ENCODE peak calls at places on chromosome 9, in four cellular contexts. U, M, I and P are unnamed samples.

GRCh38 chr9:125296843-125297372 is 35.3 kb downstream of the GAPVD1 start:
- DNase-seq in M (no peak), U (peak; percentile 45), I (peak; percentile 95), P (no peak)

GRCh38 chr9:35907732-35908483 is 1.4 kb upstream of the SPAAR start:
- DNase-seq in M (peak; percentile 49), I (peak; percentile 62), U (peak; percentile 94), P (peak; percentile 89)

GRCh38 chr9:95736370-95736769 is 139.1 kb upstream of the ERCC6L2 start:
- DNase-seq in U (peak; percentile 16), I (no peak), M (no peak), P (no peak)

GRCh38 chr9:73151653-73152382 is at the start of gene ANXA1:
- DNase-seq in I (no peak), M (no peak), U (peak; percentile 75), P (peak; percentile 77)

GRCh38 chr9:116154334-116154975 is 864 bp downstream of the PAPPA start:
- DNase-seq in I (no peak), U (no peak), M (no peak), P (no peak)

GRCh38 chr9:137128158-137129088 is 10.5 kb upstream of the GRIN1 start:
- DNase-seq in I (no peak), M (no peak), U (no peak), P (no peak)

GRCh38 chr9:37705787-37706186 is 47.8 kb upstream of the TRMT10B start:
- DNase-seq in U (no peak), I (no peak), M (no peak), P (no peak)

GRCh38 chr9:33133186-33133585 is 34.0 kb downstream of the B4GALT1 start:
- DNase-seq in M (no peak), U (no peak), I (no peak), P (no peak)

GRCh38 chr9:70315389-70315788 is 56.6 kb downstream of the SMC5 start:
- DNase-seq in M (no peak), I (no peak), U (no peak), P (no peak)

GRCh38 chr9:4197548-4197947 is 102.3 kb downstream of the GLIS3 start:
- DNase-seq in M (no peak), U (no peak), I (peak; percentile 3), P (no peak)

GRCh38 chr9:93470391-93470790 is 17.0 kb upstream of the FAM120AOS start:
- DNase-seq in M (no peak), I (no peak), U (no peak), P (no peak)

GRCh38 chr9:118000581-118000980 is 296.4 kb downstream of the TLR4 start:
- DNase-seq in I (no peak), U (no peak), M (no peak), P (no peak)

GRCh38 chr9:124259273-124260078 is 1.7 kb downstream of the NEK6 start:
- DNase-seq in U (peak; percentile 77), M (no peak), I (peak; percentile 91), P (peak; percentile 77)

GRCh38 chr9:116475201-116475600 is 211.9 kb upstream of the TRIM32 start:
- DNase-seq in U (no peak), I (no peak), M (no peak), P (no peak)

GRCh38 chr9:90547896-90548295 is 94.7 kb downstream of the DIRAS2 start:
- DNase-seq in I (no peak), U (no peak), M (no peak), P (no peak)

GRCh38 chr9:95506692-95507455 is 9.9 kb downstream of the PTCH1 start:
- DNase-seq in I (peak; percentile 47), U (peak; percentile 33), M (no peak), P (peak; percentile 71)

GRCh38 chr9:5552301-5552700 is 42.0 kb downstream of the PDCD1LG2 start:
- DNase-seq in U (no peak), M (no peak), I (no peak), P (no peak)

GRCh38 chr9:2620876-2621677 is 510 bp upstream of the VLDLR start:
- DNase-seq in M (no peak), U (peak; percentile 79), I (peak; percentile 36), P (peak; percentile 58)

GRCh38 chr9:126953089-126953809 is 38.7 kb downstream of the RALGPS1 start:
- DNase-seq in M (no peak), I (no peak), U (no peak), P (no peak)

GRCh38 chr9:120855827-120856636 is 13.3 kb upstream of the PSMD5 start:
- DNase-seq in I (no peak), M (no peak), U (no peak), P (no peak)

GRCh38 chr9:121073038-121073437 is 1.7 kb upstream of the CNTRL start:
- DNase-seq in M (no peak), U (no peak), I (no peak), P (peak; percentile 14)

GRCh38 chr9:136944094-136944518 is 432 bp downstream of the FBXW5 start:
- DNase-seq in I (no peak), M (no peak), U (peak; percentile 39), P (peak; percentile 59)

GRCh38 chr9:4555251-4555650 is 65.0 kb downstream of the SLC1A1 start:
- DNase-seq in U (no peak), I (no peak), M (no peak), P (peak; percentile 91)

GRCh38 chr9:111730937-111731567 is 63.7 kb downstream of the SHOC1 start:
- DNase-seq in M (no peak), I (peak; percentile 20), U (no peak), P (peak; percentile 42)

GRCh38 chr9:89657765-89658164 is 53.0 kb downstream of the GADD45G start:
- DNase-seq in M (no peak), U (no peak), I (no peak), P (no peak)

GRCh38 chr9:27151693-27152397 is 42.8 kb downstream of the TEK start:
- DNase-seq in U (no peak), M (no peak), I (no peak), P (peak; percentile 75)

GRCh38 chr9:115115924-115116323 is 2.0 kb downstream of the TNC start:
- DNase-seq in U (peak; percentile 28), M (no peak), I (no peak), P (no peak)

GRCh38 chr9:93290495-93291434 is 106.8 kb downstream of the WNK2 start:
- DNase-seq in M (no peak), I (no peak), U (no peak), P (no peak)

GRCh38 chr9:5493597-5494511 is 16.5 kb upstream of the PDCD1LG2 start:
- DNase-seq in U (no peak), M (no peak), I (no peak), P (peak; percentile 70)

GRCh38 chr9:124415852-124416484 is 726 bp upstream of the PSMB7 start:
- DNase-seq in I (no peak), U (no peak), M (no peak), P (no peak)

GRCh38 chr9:133006731-133007352 is 24.0 kb upstream of the GTF3C5 start:
- DNase-seq in I (no peak), M (no peak), U (no peak), P (no peak)

GRCh38 chr9:133008824-133009223 is 22.0 kb upstream of the GTF3C5 start:
- DNase-seq in U (no peak), M (no peak), I (no peak), P (no peak)

GRCh38 chr9:133008406-133008805 is 22.4 kb upstream of the GTF3C5 start:
- DNase-seq in I (no peak), M (no peak), U (no peak), P (no peak)

GRCh38 chr9:133005957-133006356 is 24.8 kb upstream of the GTF3C5 start:
- DNase-seq in I (no peak), M (no peak), U (no peak), P (no peak)

DNA sequence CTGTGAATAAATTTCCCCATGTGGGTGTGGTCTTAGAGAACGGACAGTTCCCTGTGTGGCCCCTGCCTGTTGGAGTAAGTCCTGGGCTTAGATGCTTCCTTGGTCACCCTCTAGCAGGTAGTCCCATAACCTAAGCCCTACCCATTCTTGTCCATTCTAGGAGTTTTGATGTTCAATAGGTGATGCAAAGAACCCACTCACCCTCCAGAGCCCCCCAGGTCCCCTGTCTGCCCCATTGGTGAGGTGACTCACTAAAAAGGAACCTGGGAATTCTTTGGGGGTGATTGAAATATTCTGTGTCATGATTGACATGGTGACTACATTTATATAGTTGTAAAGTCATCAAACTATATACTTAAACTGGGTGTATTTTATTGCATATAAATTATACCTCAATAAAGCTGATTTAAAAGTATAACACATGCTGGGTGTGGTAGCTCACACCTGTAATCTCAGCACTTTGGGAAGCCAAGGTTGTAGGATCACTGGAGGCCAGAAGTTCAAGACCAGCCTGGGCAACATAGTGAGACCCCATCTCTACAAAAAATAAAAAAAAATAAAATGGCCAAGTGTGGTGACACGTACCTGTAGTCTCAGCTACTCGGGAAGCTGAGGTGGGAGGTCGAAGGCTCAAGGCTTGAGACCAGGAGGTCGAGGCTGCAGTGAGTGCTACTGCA is 20.8 kb upstream of the GTF3C5 start:
- DNase-seq in I (no peak), U (no peak), M (no peak), P (no peak)
- TF ChIP-seq JUN in I (no peak), U (no peak), M (no peak), P (no peak)

DNA sequence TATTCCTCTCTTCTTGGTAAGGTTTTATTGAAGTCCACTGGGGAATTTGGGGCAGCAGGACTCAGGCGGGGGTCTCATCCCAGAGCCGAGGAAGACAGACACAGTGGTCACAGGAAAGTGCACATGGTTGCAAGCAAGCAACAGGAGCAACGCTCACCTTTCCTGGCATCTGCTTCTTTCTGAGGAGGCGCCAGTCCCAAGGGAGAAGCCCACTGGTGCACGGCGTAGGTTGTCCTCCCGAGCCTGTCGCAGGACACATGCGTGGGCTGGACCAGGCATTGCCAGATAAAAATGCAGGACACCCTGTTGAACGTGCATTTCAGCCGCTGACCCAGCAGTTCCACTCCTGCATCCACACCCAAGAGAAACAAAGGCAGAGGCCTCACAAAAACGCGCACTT is 72.4 kb upstream of the OLFM1 start:
- DNase-seq in I (no peak), M (no peak), U (no peak), P (no peak)
- TF ChIP-seq CTCF in I (no peak), M (no peak), U (no peak), P (no peak)

GRCh38 chr9:85743290-85744128 is 1.8 kb upstream of the AGTPBP1 start:
- DNase-seq in I (peak; percentile 27), U (peak; percentile 27), M (no peak), P (no peak)
- H3K4me3 ChIP-seq in I (peak overlapping the region; percentile 78), U (peak overlapping the region; percentile 96), M (peak overlapping the region; percentile 9), P (no peak overlapping the region)

GRCh38 chr9:84277646-84278045 is 62.9 kb downstream of the SLC28A3 start:
- DNase-seq in I (no peak), U (no peak), M (no peak), P (no peak)

GRCh38 chr9:84266087-84266561 is 74.4 kb downstream of the SLC28A3 start:
- DNase-seq in U (peak; percentile 9), M (no peak), I (peak; percentile 16), P (no peak)

GRCh38 chr9:84271004-84271886 is 69.3 kb downstream of the SLC28A3 start:
- DNase-seq in I (no peak), U (no peak), M (no peak), P (peak; percentile 12)

GRCh38 chr9:84276741-84277140 is 63.8 kb downstream of the SLC28A3 start:
- DNase-seq in U (no peak), M (no peak), I (no peak), P (no peak)

GRCh38 chr9:84271887-84272556 is 68.5 kb downstream of the SLC28A3 start:
- DNase-seq in I (no peak), M (no peak), U (no peak), P (no peak)
- TF ChIP-seq JUN in I (no peak), M (no peak), U (no peak), P (no peak)